ENCODE peak calls at places on chromosomes 16 and 17, in ten cellular contexts. H is PC-3; N is mesenchymal stem cell; C is tibial nerve; R is HL-60; Z is fibroblast of lung; B is GM23248; K is H7; D is CD8-positive, alpha-beta memory T cell; P is uterus. X is an unnamed sample.

GRCh38 chr16:69397821-69398521 is 12.2 kb upstream of the TERF2 start:
- DNase-seq in H (peak), N (peak), C (peak), R (no peak), Z (peak), B (peak), K (peak), D (no peak), P (peak), X (peak)

GRCh38 chr17:66466933-66467367 is 164.5 kb downstream of the PRKCA start:
- DNase-seq in H (peak), N (peak), C (no peak), R (peak), Z (peak), B (peak), K (no peak), D (no peak), P (peak), X (peak)

GRCh38 chr17:38870259-38871165 is 654 bp downstream of the LASP1 start:
- DNase-seq in H (peak), N (peak), C (peak), R (peak), Z (peak), B (peak), K (peak), D (peak), P (peak), X (no peak)

GRCh38 chr17:8846768-8847211 is 20.7 kb downstream of the PIK3R6 start:
- DNase-seq in H (peak), N (peak), C (no peak), R (no peak), Z (peak), B (peak), K (peak), D (no peak), P (no peak), X (no peak)

GRCh38 chr17:59329558-59330313 is 1.7 kb upstream of the YPEL2 start:
- DNase-seq in H (peak), N (peak), C (peak), R (peak), Z (peak), B (peak), K (peak), D (peak), P (peak), X (peak)

GRCh38 chr16:10609410-10609774 is 29.0 kb upstream of the EMP2 start:
- DNase-seq in H (peak), N (peak), C (no peak), R (no peak), Z (peak), B (peak), K (no peak), D (no peak), P (peak), X (no peak)

GRCh38 chr17:13502263-13502662 is 99.5 kb downstream of the HS3ST3A1 start:
- DNase-seq in H (no peak), N (no peak), C (no peak), R (no peak), Z (no peak), B (no peak), K (no peak), D (no peak), P (no peak), X (no peak)

GRCh38 chr16:79752421-79752820 is 151.9 kb upstream of the MAF start:
- DNase-seq in H (no peak), N (no peak), C (no peak), R (no peak), Z (no peak), B (no peak), K (no peak), D (no peak), P (no peak), X (no peak)

GRCh38 chr16:3458852-3459361 is 15.4 kb downstream of the NAA60 start:
- DNase-seq in H (peak), N (peak), C (no peak), R (peak), Z (peak), B (peak), K (no peak), D (peak), P (no peak), X (no peak)

GRCh38 chr17:59814685-59815084 is 78.1 kb downstream of the TUBD1 start:
- DNase-seq in H (no peak), N (peak), C (no peak), R (no peak), Z (no peak), B (no peak), K (no peak), D (no peak), P (no peak), X (no peak)

GRCh38 chr17:17694229-17695081 is 13.2 kb downstream of the RAI1 start:
- DNase-seq in H (peak), N (peak), C (peak), R (peak), Z (peak), B (peak), K (peak), D (peak), P (peak), X (no peak)

GRCh38 chr17:75774988-75775668 is 9.5 kb upstream of the UNK start:
- DNase-seq in H (peak), N (peak), C (no peak), R (no peak), Z (peak), B (no peak), K (peak), D (no peak), P (peak), X (no peak)

GRCh38 chr17:75774471-75774987 is 9.5 kb upstream of the GALK1 start:
- DNase-seq in H (no peak), N (no peak), C (no peak), R (no peak), Z (no peak), B (no peak), K (no peak), D (no peak), P (no peak), X (no peak)

GRCh38 chr17:75778861-75779249 is 5.8 kb upstream of the UNK start:
- DNase-seq in H (no peak), N (no peak), C (no peak), R (peak), Z (no peak), B (no peak), K (peak), D (peak), P (no peak), X (no peak)

GRCh38 chr17:75777243-75777922 is 7.2 kb upstream of the UNK start:
- DNase-seq in H (no peak), N (no peak), C (no peak), R (no peak), Z (no peak), B (peak), K (no peak), D (no peak), P (no peak), X (no peak)

GRCh38 chr17:75776399-75777242 is 8.0 kb upstream of the UNK start:
- DNase-seq in H (no peak), N (no peak), C (no peak), R (peak), Z (no peak), B (peak), K (no peak), D (no peak), P (peak), X (no peak)
- H3K4me3 ChIP-seq in H (peak), N (peak), C (peak), R (no peak), Z (peak), B (peak), K (no peak), D (peak), P (peak), X (peak)

GRCh38 chr16:48885456-48885855 is 275.5 kb upstream of the N4BP1 start:
- DNase-seq in H (no peak), N (no peak), C (no peak), R (no peak), Z (no peak), B (no peak), K (no peak), D (no peak), P (no peak), X (no peak)
- H3K4me3 ChIP-seq in H (no peak), N (no peak), C (no peak), R (no peak), Z (no peak), B (no peak), K (no peak), D (no peak), P (no peak), X (no peak)

GRCh38 chr16:53097190-53097589 is 42.4 kb downstream of the CHD9 start:
- DNase-seq in H (no peak), N (no peak), C (no peak), R (no peak), Z (no peak), B (no peak), K (no peak), D (no peak), P (no peak), X (no peak)

GRCh38 chr16:53100131-53100748 is 45.4 kb downstream of the CHD9 start:
- DNase-seq in H (no peak), N (no peak), C (no peak), R (no peak), Z (no peak), B (no peak), K (no peak), D (no peak), P (no peak), X (no peak)

GRCh38 chr16:53099318-53100130 is 44.7 kb downstream of the CHD9 start:
- DNase-seq in H (peak), N (peak), C (peak), R (peak), Z (peak), B (peak), K (peak), D (peak), P (peak), X (peak)

GRCh38 chr16:53100889-53101288 is 46.1 kb downstream of the CHD9 start:
- DNase-seq in H (peak), N (no peak), C (no peak), R (no peak), Z (no peak), B (no peak), K (no peak), D (no peak), P (no peak), X (no peak)

DNA sequence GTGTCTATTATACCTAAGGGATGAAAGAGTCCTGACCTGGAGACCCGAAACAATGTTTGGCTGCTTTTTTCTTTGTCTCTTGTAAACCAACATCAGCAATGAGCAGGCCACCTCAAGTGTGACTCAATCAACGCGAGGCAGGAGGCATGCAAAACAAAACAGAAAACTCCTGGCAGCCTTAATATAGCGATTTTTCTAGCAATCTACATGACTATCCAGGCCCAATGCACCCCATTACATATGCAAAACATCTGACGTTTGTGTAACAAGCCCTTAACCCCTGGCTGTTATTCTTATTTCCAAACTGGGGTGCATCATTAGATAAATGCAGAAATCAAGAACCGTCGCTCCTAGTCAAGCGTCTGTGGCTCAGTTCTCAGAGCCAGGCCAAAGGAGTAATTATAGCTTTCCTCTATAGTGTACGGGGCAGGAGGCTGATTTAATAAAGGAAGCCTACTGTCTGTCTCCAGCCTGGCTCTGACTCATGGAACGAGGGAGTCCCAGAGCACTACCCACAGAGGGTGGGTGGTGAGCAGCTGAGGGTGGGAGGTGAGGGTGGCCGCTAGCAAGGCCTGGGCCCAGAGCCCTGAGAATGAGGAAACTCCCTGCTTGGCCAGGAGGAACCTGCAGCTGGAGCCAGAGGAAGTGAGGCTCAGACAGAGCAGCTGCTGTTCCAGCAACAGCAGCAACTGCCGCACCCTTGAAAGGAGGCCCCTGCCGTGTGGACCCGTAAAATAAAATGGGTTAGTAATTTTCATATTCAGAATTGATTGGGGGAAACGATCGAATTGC is 43.9 kb downstream of the CHD9 start:
- DNase-seq in H (peak), N (peak), C (peak), R (peak), Z (peak), B (peak), K (peak), D (peak), P (peak), X (peak)
- H3K4me3 ChIP-seq in H (peak), N (peak), C (peak), R (peak), Z (peak), B (peak), K (no peak), D (peak), P (no peak), X (peak)

DNA sequence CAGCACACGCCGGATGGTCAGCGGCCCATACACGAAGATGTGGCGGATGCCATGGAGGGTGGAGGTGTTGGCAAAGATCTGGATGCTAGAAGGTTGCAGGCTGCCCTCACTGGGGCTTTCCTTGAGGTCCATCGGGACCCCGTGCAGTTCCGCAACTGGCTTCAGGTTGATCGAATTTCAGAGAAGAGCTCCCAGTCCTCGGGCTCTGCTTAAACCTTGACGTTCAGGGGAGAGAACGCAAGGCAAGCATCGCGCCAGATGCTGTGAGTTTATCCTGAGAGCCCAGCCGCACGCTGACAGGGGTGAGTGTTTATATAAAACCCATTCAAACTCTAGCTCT is 98.7 kb upstream of the CCL2 start:
- DNase-seq in H (no peak), N (no peak), C (no peak), R (no peak), Z (no peak), B (no peak), K (peak), D (no peak), P (no peak), X (no peak)
- H3K4me3 ChIP-seq in H (no peak), N (no peak), C (no peak), R (no peak), Z (no peak), B (no peak), K (peak), D (no peak), P (no peak), X (no peak)